ENCODE peak calls at places on chromosomes 2 and 18, in six cellular contexts. T, G, I, S, R and Q are unnamed samples.
A peak's percentile ranks its signal among the peaks of the same experiment; 100 is the strongest.

GRCh38 chr2:238771193-238771592 is 76.7 kb upstream of the TWIST2 start:
- DNase-seq in G (peak; percentile 51), R (no peak), T (no peak), S (no peak), I (peak; percentile 43), Q (peak; percentile 46)

GRCh38 chr18:48806551-48807261 is 144.1 kb downstream of the SMAD7 start:
- DNase-seq in R (peak; percentile 46), I (no peak), S (no peak), G (peak; percentile 20), T (peak; percentile 21), Q (no peak)

GRCh38 chr2:18603867-18604572 is 14.7 kb upstream of the NT5C1B start:
- DNase-seq in I (no peak), T (no peak), R (no peak), G (peak; percentile 43), S (no peak), Q (no peak)

GRCh38 chr2:170252414-170252813 is 74.5 kb downstream of the MYO3B start:
- DNase-seq in S (no peak), T (no peak), G (no peak), R (no peak), I (no peak), Q (no peak)

GRCh38 chr18:51955136-51955535 is 384.9 kb upstream of the DCC start:
- DNase-seq in S (no peak), G (no peak), I (no peak), R (no peak), T (no peak), Q (no peak)

GRCh38 chr2:105487142-105488069 is 88.6 kb upstream of the FHL2 start:
- DNase-seq in G (peak; percentile 69), T (no peak), R (peak; percentile 57), S (peak; percentile 55), I (peak; percentile 75), Q (no peak)

GRCh38 chr2:8754056-8754790 is 72.4 kb downstream of the ID2 start:
- DNase-seq in R (no peak), T (no peak), S (no peak), G (peak; percentile 18), I (peak; percentile 11), Q (no peak)

GRCh38 chr2:116490511-116491145 is 1323.9 kb upstream of the DDX18 start:
- DNase-seq in R (no peak), T (no peak), S (no peak), G (no peak), I (no peak), Q (no peak)

GRCh38 chr2:6883448-6884122 is 6.0 kb downstream of the RSAD2 start:
- DNase-seq in G (no peak), I (no peak), T (no peak), S (no peak), R (no peak), Q (no peak)

GRCh38 chr2:85674417-85674816 is 6.4 kb upstream of the SFTPB start:
- DNase-seq in G (no peak), R (no peak), I (no peak), S (no peak), T (no peak), Q (no peak)

GRCh38 chr2:191791953-191792560 is 54.8 kb downstream of the CAVIN2 start:
- DNase-seq in T (no peak), S (no peak), G (no peak), R (no peak), I (no peak), Q (no peak)

GRCh38 chr2:182367401-182367800 is 59.4 kb downstream of the PDE1A start:
- DNase-seq in S (no peak), R (no peak), T (no peak), G (no peak), I (no peak), Q (no peak)

GRCh38 chr2:74499940-74500577 is 656 bp upstream of the LBX2 start:
- DNase-seq in S (no peak), G (no peak), T (no peak), R (no peak), I (no peak), Q (no peak)

GRCh38 chr2:241965931-241966412 is 96.4 kb downstream of the RTP5 start:
- DNase-seq in T (peak; percentile 74), I (peak; percentile 98), G (peak; percentile 95), S (peak; percentile 46), R (no peak), Q (peak; percentile 89)

GRCh38 chr2:233445152-233445830 is 91.0 kb downstream of the DGKD start:
- DNase-seq in G (no peak), I (no peak), S (no peak), T (no peak), R (no peak), Q (no peak)

GRCh38 chr2:15074751-15075700 is 442.5 kb downstream of the LRATD1 start:
- DNase-seq in T (no peak), R (no peak), S (no peak), I (no peak), G (no peak), Q (no peak)

GRCh38 chr2:11652141-11652540 is 17.9 kb downstream of the NTSR2 start:
- DNase-seq in S (no peak), T (no peak), R (no peak), G (no peak), I (no peak), Q (no peak)

GRCh38 chr2:201704536-201704935 is 6.1 kb upstream of the MPP4 start:
- DNase-seq in I (no peak), S (no peak), T (no peak), G (no peak), R (no peak), Q (no peak)

GRCh38 chr2:201709049-201709448 is 10.6 kb upstream of the MPP4 start:
- DNase-seq in R (no peak), T (no peak), I (no peak), G (no peak), S (no peak), Q (no peak)

GRCh38 chr2:201707753-201708152 is 9.3 kb upstream of the MPP4 start:
- DNase-seq in I (peak; percentile 42), T (no peak), R (no peak), G (peak; percentile 51), S (no peak), Q (no peak)

GRCh38 chr2:201707142-201707541 is 8.7 kb upstream of the MPP4 start:
- DNase-seq in T (no peak), G (no peak), R (no peak), S (no peak), I (no peak), Q (no peak)

DNA sequence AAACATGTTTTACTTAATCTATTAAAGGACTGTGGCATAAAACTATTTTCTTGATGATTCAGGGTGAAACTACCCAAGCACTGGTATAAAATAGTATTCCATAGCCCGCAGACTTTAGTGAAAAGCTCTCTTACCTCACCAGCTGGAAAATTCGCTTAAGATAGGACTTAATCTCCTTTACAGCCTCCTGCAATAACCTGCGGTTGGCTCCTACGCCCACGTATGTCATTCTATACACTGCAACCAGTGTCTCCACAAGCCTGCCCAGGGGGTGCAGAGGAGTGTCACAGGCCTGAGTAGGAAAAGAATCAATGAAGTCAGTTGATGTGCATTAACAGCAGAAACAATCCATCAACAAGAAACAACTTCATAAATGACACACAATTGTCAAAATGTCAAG is 11.3 kb upstream of the MPP4 start:
- DNase-seq in I (no peak), G (no peak), S (no peak), R (no peak), T (no peak), Q (no peak)
- H3K36me3 ChIP-seq in I (peaks cover 39% of the 10 kb centered on the region), G (peaks cover 5% of the 10 kb centered on the region), S (peaks cover 33% of the 10 kb centered on the region), R (peaks cover 98% of the 10 kb centered on the region), T (no peaks in the 10 kb centered on the region), Q (no peaks in the 10 kb centered on the region)

GRCh38 chr2:40545645-40546044 is 93.8 kb upstream of the SLC8A1 start:
- DNase-seq in I (no peak), T (no peak), G (no peak), S (no peak), R (no peak), Q (no peak)

GRCh38 chr2:40546792-40547191 is 94.9 kb upstream of the SLC8A1 start:
- DNase-seq in R (no peak), T (no peak), S (no peak), I (no peak), G (peak; percentile 6), Q (no peak)

GRCh38 chr2:40543381-40543780 is 91.5 kb upstream of the SLC8A1 start:
- DNase-seq in R (no peak), I (no peak), S (no peak), T (no peak), G (no peak), Q (no peak)

GRCh38 chr2:40540026-40540425 is 88.1 kb upstream of the SLC8A1 start:
- DNase-seq in G (no peak), T (no peak), R (no peak), I (no peak), S (no peak), Q (no peak)

DNA sequence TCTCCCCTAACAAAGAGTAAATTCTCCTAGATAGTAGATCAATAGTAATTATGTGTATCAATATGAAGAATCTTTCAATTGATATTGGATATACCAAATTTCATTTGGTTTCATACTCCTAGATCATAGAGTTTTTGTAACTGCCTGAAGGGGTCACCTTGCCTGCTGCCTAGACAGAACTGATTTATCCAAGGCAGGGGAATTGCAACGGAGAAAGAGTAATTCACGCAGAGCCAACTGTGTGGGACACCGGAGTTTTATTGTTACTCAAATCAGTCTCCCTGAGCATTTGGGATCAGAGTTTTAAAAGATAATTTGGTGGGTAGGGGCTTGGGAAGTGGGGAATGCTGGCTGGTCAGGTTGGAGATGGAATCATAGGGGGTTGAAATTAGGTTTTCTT is 92.2 kb upstream of the SLC8A1 start:
- DNase-seq in S (no peak), G (no peak), I (no peak), R (no peak), T (no peak), Q (no peak)
- H3K36me3 ChIP-seq in S (no peaks in the 10 kb centered on the region), G (no peaks in the 10 kb centered on the region), I (no peaks in the 10 kb centered on the region), R (no peaks in the 10 kb centered on the region), T (no peaks in the 10 kb centered on the region), Q (no peaks in the 10 kb centered on the region)

DNA sequence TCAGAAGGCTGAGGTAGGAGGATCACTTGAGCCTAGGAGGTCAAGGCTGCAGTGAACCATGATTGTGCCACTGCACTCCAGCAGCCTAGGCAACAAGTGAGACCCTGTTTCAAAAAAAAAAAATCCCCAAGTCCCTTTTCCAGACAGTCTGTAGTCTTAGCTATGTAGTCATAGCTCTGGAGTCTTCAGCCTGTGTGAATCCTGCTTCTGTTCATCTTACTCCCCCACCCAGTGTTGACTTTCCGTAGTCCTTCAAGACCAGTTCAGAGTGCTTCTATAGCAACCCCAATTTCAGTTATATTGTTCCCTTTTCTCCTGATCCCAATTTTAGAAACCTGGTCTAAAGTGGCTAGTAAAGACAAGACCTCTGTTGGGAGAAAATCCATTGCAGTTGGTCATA is 8.9 kb downstream of the BZW1 start:
- DNase-seq in I (no peak), T (no peak), G (no peak), S (no peak), R (no peak), Q (no peak)
- H3K36me3 ChIP-seq in I (peaks cover 67% of the 10 kb centered on the region), T (peaks cover 5% of the 10 kb centered on the region), G (peaks cover 14% of the 10 kb centered on the region), S (peaks cover 63% of the 10 kb centered on the region), R (peaks cover 87% of the 10 kb centered on the region), Q (peaks cover 6% of the 10 kb centered on the region)

GRCh38 chr2:12738112-12738485 is 21.4 kb downstream of the TRIB2 start:
- DNase-seq in R (no peak), S (no peak), G (peak; percentile 82), T (no peak), I (peak; percentile 91), Q (no peak)

GRCh38 chr2:12739721-12740254 is 23.1 kb downstream of the TRIB2 start:
- DNase-seq in I (no peak), T (no peak), S (no peak), G (no peak), R (no peak), Q (no peak)

GRCh38 chr2:12737226-12738111 is 20.7 kb downstream of the TRIB2 start:
- DNase-seq in G (no peak), S (no peak), T (no peak), I (no peak), R (no peak), Q (no peak)

GRCh38 chr2:12742891-12743290 is 26.2 kb downstream of the TRIB2 start:
- DNase-seq in S (no peak), T (no peak), R (no peak), I (no peak), G (peak; percentile 52), Q (no peak)

GRCh38 chr2:12741361-12741760 is 24.6 kb downstream of the TRIB2 start:
- DNase-seq in I (no peak), R (no peak), T (no peak), G (no peak), S (no peak), Q (no peak)
- H3K36me3 ChIP-seq in I (peaks cover 26% of the 10 kb centered on the region), R (peaks cover 72% of the 10 kb centered on the region), T (no peaks in the 10 kb centered on the region), G (peaks cover 18% of the 10 kb centered on the region), S (peaks cover 35% of the 10 kb centered on the region), Q (no peaks in the 10 kb centered on the region)